ENCODE peak calls at places on chromosomes 11 and 22, in ten cellular contexts. O is mesothelial cell of epicardium; P is right lobe of liver; X is AG09309; D is globus pallidus; Y is Right ventricle myocardium superior; R is WTC11; C is body of pancreas; V is stimulated activated CD4-positive, alpha-beta T cell treated with anti-CD3 and anti-CD28 coated beads, Interleukin-12 subunit alpha, Interleukin-12 subunit beta, amount 100 ng/mL, for 4 hours; G is nephron progenitor cell. T is an unnamed sample.

GRCh38 chr11:33160147-33160546 is 1.1 kb downstream of the CSTF3 start:
- DNase-seq in X (no peak), D (no peak), C (no peak), G (no peak), Y (no peak), P (no peak), V (no peak), R (no peak), O (no peak), T (no peak)

GRCh38 chr11:197741-198235 is 4.9 kb downstream of the SCGB1C1 start:
- DNase-seq in C (no peak), O (no peak), V (no peak), Y (peak), R (no peak), G (no peak), X (no peak), D (no peak), P (no peak), T (no peak)

GRCh38 chr11:60265373-60266214 is 14.9 kb upstream of the MS4A4A start:
- DNase-seq in X (peak), G (peak), P (no peak), O (no peak), D (no peak), R (no peak), V (no peak), Y (no peak), C (peak), T (peak)

GRCh38 chr11:34464591-34465036 is 25.9 kb downstream of the CAT start:
- DNase-seq in X (no peak), Y (no peak), P (peak), G (no peak), C (peak), V (no peak), O (no peak), D (no peak), R (no peak), T (no peak)

GRCh38 chr11:119774180-119774763 is 45.3 kb upstream of the NECTIN1 start:
- DNase-seq in V (no peak), D (peak), X (no peak), C (peak), P (no peak), R (peak), G (peak), Y (no peak), O (peak), T (peak)

GRCh38 chr22:29129644-29130201 is 56.9 kb downstream of the KREMEN1 start:
- DNase-seq in R (no peak), V (no peak), D (no peak), G (no peak), X (no peak), O (no peak), Y (no peak), P (peak), C (no peak), T (no peak)

GRCh38 chr22:32996702-32997101 is 61.5 kb downstream of the SYN3 start:
- DNase-seq in Y (peak), V (no peak), O (no peak), C (no peak), D (no peak), X (no peak), G (no peak), R (no peak), P (no peak), T (no peak)

GRCh38 chr11:65833297-65834030 is at the start of gene SNX32:
- DNase-seq in G (peak), D (peak), C (peak), Y (peak), V (peak), X (peak), P (peak), O (peak), R (peak), T (peak)

GRCh38 chr11:75428989-75429640 is 3.9 kb downstream of the KLHL35 start:
- DNase-seq in O (no peak), V (no peak), Y (no peak), G (no peak), P (no peak), C (no peak), D (no peak), X (no peak), R (no peak), T (no peak)

GRCh38 chr11:120339394-120339890 is 3.2 kb downstream of the ARHGEF12 start:
- DNase-seq in X (no peak), P (no peak), C (peak), O (no peak), D (peak), R (no peak), G (no peak), V (no peak), Y (no peak), T (no peak)

GRCh38 chr11:75319035-75319877 is 32.2 kb downstream of the ARRB1 start:
- DNase-seq in R (no peak), D (no peak), P (no peak), V (no peak), O (no peak), C (peak), G (no peak), Y (peak), X (no peak), T (no peak)

GRCh38 chr11:73306977-73307322 is 1.1 kb upstream of the ARHGEF17 start:
- DNase-seq in O (no peak), X (no peak), C (no peak), D (no peak), P (no peak), R (peak), Y (no peak), G (no peak), V (no peak), T (no peak)

GRCh38 chr22:46393791-46394333 is 58.3 kb downstream of the TRMU start:
- DNase-seq in O (no peak), D (no peak), X (no peak), V (no peak), C (no peak), Y (no peak), G (no peak), P (no peak), R (no peak), T (no peak)

GRCh38 chr11:99952816-99953215 is 734.3 kb upstream of the ARHGAP42 start:
- DNase-seq in Y (no peak), G (no peak), V (no peak), X (no peak), O (no peak), R (no peak), C (no peak), P (no peak), D (no peak), T (no peak)

GRCh38 chr11:44199816-44200215 is 104.3 kb downstream of the EXT2 start:
- DNase-seq in C (no peak), D (no peak), P (no peak), O (no peak), X (no peak), R (no peak), Y (no peak), G (no peak), V (no peak), T (no peak)

GRCh38 chr22:42061041-42061440 is 9.6 kb downstream of the NAGA start:
- DNase-seq in C (no peak), D (no peak), P (no peak), Y (no peak), O (peak), G (no peak), V (no peak), X (no peak), R (no peak), T (no peak)

GRCh38 chr11:69377953-69378302 is 84.0 kb downstream of the MYEOV start:
- DNase-seq in X (no peak), D (no peak), C (no peak), R (no peak), Y (no peak), O (no peak), P (no peak), V (no peak), G (no peak), T (no peak)

GRCh38 chr11:830295-831131 is 2.2 kb upstream of the CD151 start:
- DNase-seq in O (peak), X (no peak), P (peak), C (no peak), D (no peak), Y (peak), G (peak), R (peak), V (peak), T (peak)

GRCh38 chr11:126884192-126884973 is 116.2 kb downstream of the KIRREL3 start:
- DNase-seq in D (no peak), Y (no peak), P (no peak), O (no peak), X (no peak), G (no peak), C (no peak), R (no peak), V (no peak), T (no peak)

GRCh38 chr11:96708469-96708868 is 318.7 kb downstream of the JRKL start:
- DNase-seq in P (no peak), X (no peak), C (no peak), Y (no peak), O (no peak), R (no peak), D (no peak), V (no peak), G (no peak), T (no peak)

GRCh38 chr11:75267171-75267970 is 26.8 kb downstream of the TPBGL start:
- DNase-seq in P (no peak), O (no peak), X (no peak), V (no peak), C (no peak), R (no peak), D (no peak), Y (peak), G (no peak), T (no peak)

GRCh38 chr11:70251583-70252285 is 18.8 kb upstream of the PPFIA1 start:
- DNase-seq in P (no peak), R (peak), Y (peak), X (no peak), G (no peak), C (no peak), O (no peak), V (no peak), D (peak), T (no peak)

GRCh38 chr11:64206457-64207246 is at the start of gene FERMT3:
- DNase-seq in X (no peak), Y (peak), V (peak), G (no peak), R (no peak), O (no peak), P (peak), C (peak), D (no peak), T (no peak)

GRCh38 chr11:16632295-16633200 is 105.9 kb upstream of the C11orf58 start:
- DNase-seq in R (no peak), O (no peak), X (no peak), Y (no peak), V (no peak), G (no peak), D (no peak), C (no peak), P (no peak), T (no peak)

GRCh38 chr11:67056640-67057409 is at the start of gene RHOD:
- DNase-seq in Y (peak), R (peak), O (peak), C (peak), G (peak), V (peak), P (peak), X (no peak), D (no peak), T (peak)

GRCh38 chr11:65573391-65574146 is 1.2 kb downstream of the FAM89B start:
- DNase-seq in G (no peak), Y (no peak), R (no peak), O (no peak), V (no peak), P (peak), D (no peak), C (peak), X (no peak), T (no peak)

GRCh38 chr11:69908511-69909220 is 89.5 kb upstream of the FGF3 start:
- DNase-seq in C (no peak), P (no peak), R (peak), Y (peak), O (no peak), D (no peak), V (no peak), X (no peak), G (no peak), T (no peak)

GRCh38 chr11:39374963-39375698 is 2084.3 kb downstream of the LRRC4C start:
- DNase-seq in V (no peak), D (peak), X (no peak), G (peak), O (no peak), R (no peak), P (no peak), Y (no peak), C (no peak), T (no peak)

GRCh38 chr11:5690216-5690615 is 626 bp downstream of the TRIM22 start:
- DNase-seq in V (no peak), G (no peak), X (no peak), P (no peak), C (no peak), Y (no peak), D (peak), R (no peak), O (no peak), T (no peak)

GRCh38 chr11:60756307-60757032 is at the start of gene MS4A15:
- DNase-seq in V (no peak), G (no peak), D (no peak), O (no peak), X (no peak), Y (no peak), C (peak), P (no peak), R (no peak), T (no peak)

GRCh38 chr22:38205261-38206128 is 3.7 kb downstream of the MAFF start:
- DNase-seq in V (no peak), P (no peak), C (peak), R (no peak), D (peak), O (no peak), G (no peak), X (peak), Y (peak), T (no peak)

GRCh38 chr11:77126861-77127673 is 979 bp upstream of the MYO7A start:
- DNase-seq in O (peak), Y (peak), P (peak), D (peak), G (peak), C (peak), R (peak), X (no peak), V (peak), T (peak)

GRCh38 chr11:44407211-44407996 is 97.5 kb upstream of the ALX4 start:
- DNase-seq in P (no peak), Y (no peak), X (no peak), V (no peak), O (no peak), D (no peak), C (no peak), R (no peak), G (no peak), T (no peak)

GRCh38 chr11:287821-288327 is 1.1 kb upstream of the PGGHG start:
- DNase-seq in O (no peak), P (peak), D (no peak), C (no peak), G (peak), Y (peak), R (peak), X (no peak), V (no peak), T (no peak)

GRCh38 chr11:68583047-68583446 is 101.3 kb upstream of the GAL start:
- DNase-seq in C (no peak), Y (no peak), P (no peak), R (no peak), O (no peak), X (peak), D (no peak), V (no peak), G (no peak), T (no peak)

GRCh38 chr22:21823740-21824438 is 43.6 kb downstream of the MAPK1 start:
- DNase-seq in X (no peak), R (no peak), V (no peak), Y (no peak), O (no peak), P (no peak), C (no peak), D (no peak), G (no peak), T (no peak)

GRCh38 chr11:128462802-128463385 is 124.5 kb downstream of the ETS1 start:
- DNase-seq in P (no peak), C (no peak), O (no peak), R (no peak), V (no peak), X (no peak), G (no peak), D (no peak), Y (no peak), T (no peak)